ENCODE peak calls at places on chromosomes 12 and 14, in six cellular contexts. One of them, this sample, is unnamed.

GRCh38 chr12:124786065-124786964 is 77.3 kb downstream of the SCARB1 start:
- DNase-seq in lower leg skin: peak
- DNase-seq in GM06990: no peak
- DNase-seq in naive thymus-derived CD4-positive, alpha-beta T cell: no peak
- DNase-seq in A549: no peak
- DNase-seq in cardiac muscle cell: peak
- DNase-seq in this sample: no peak

GRCh38 chr14:67068246-67068645 is 121.0 kb upstream of the GARIN2 start:
- DNase-seq in lower leg skin: no peak
- DNase-seq in naive thymus-derived CD4-positive, alpha-beta T cell: no peak
- DNase-seq in GM06990: no peak
- DNase-seq in A549: no peak
- DNase-seq in cardiac muscle cell: peak
- DNase-seq in this sample: no peak

GRCh38 chr14:29782041-29782440 is 145.6 kb downstream of the PRKD1 start:
- DNase-seq in cardiac muscle cell: no peak
- DNase-seq in A549: no peak
- DNase-seq in naive thymus-derived CD4-positive, alpha-beta T cell: no peak
- DNase-seq in GM06990: no peak
- DNase-seq in lower leg skin: no peak
- DNase-seq in this sample: no peak

GRCh38 chr12:93825926-93826599 is 148.9 kb downstream of the CRADD start:
- DNase-seq in cardiac muscle cell: peak
- DNase-seq in A549: no peak
- DNase-seq in GM06990: no peak
- DNase-seq in naive thymus-derived CD4-positive, alpha-beta T cell: no peak
- DNase-seq in lower leg skin: no peak
- DNase-seq in this sample: no peak

GRCh38 chr12:20505056-20505455 is 136.7 kb downstream of the PDE3A start:
- DNase-seq in naive thymus-derived CD4-positive, alpha-beta T cell: no peak
- DNase-seq in GM06990: no peak
- DNase-seq in lower leg skin: no peak
- DNase-seq in cardiac muscle cell: no peak
- DNase-seq in A549: no peak
- DNase-seq in this sample: no peak

GRCh38 chr14:40058916-40059897 is 627.0 kb upstream of the FBXO33 start:
- DNase-seq in A549: no peak
- DNase-seq in naive thymus-derived CD4-positive, alpha-beta T cell: no peak
- DNase-seq in cardiac muscle cell: no peak
- DNase-seq in GM06990: no peak
- DNase-seq in lower leg skin: no peak
- DNase-seq in this sample: no peak

GRCh38 chr12:20028033-20028432 is 340.3 kb upstream of the PDE3A start:
- DNase-seq in A549: no peak
- DNase-seq in GM06990: peak
- DNase-seq in naive thymus-derived CD4-positive, alpha-beta T cell: no peak
- DNase-seq in cardiac muscle cell: no peak
- DNase-seq in lower leg skin: no peak
- DNase-seq in this sample: no peak

GRCh38 chr12:24921251-24922038 is 27.5 kb downstream of the BCAT1 start:
- DNase-seq in naive thymus-derived CD4-positive, alpha-beta T cell: no peak
- DNase-seq in lower leg skin: no peak
- DNase-seq in cardiac muscle cell: peak
- DNase-seq in GM06990: no peak
- DNase-seq in A549: no peak
- DNase-seq in this sample: no peak

GRCh38 chr12:57487055-57487596 is 742 bp upstream of the MARS1 start:
- DNase-seq in GM06990: no peak
- DNase-seq in lower leg skin: no peak
- DNase-seq in naive thymus-derived CD4-positive, alpha-beta T cell: no peak
- DNase-seq in A549: no peak
- DNase-seq in cardiac muscle cell: no peak
- DNase-seq in this sample: no peak

GRCh38 chr12:1914116-1914911 is 4.1 kb downstream of the CACNA2D4 start:
- DNase-seq in lower leg skin: peak
- DNase-seq in GM06990: no peak
- DNase-seq in naive thymus-derived CD4-positive, alpha-beta T cell: no peak
- DNase-seq in cardiac muscle cell: no peak
- DNase-seq in A549: no peak
- DNase-seq in this sample: no peak

GRCh38 chr14:74634481-74634880 is 22.4 kb upstream of the LTBP2 start:
- DNase-seq in naive thymus-derived CD4-positive, alpha-beta T cell: no peak
- DNase-seq in lower leg skin: no peak
- DNase-seq in A549: no peak
- DNase-seq in GM06990: no peak
- DNase-seq in cardiac muscle cell: no peak
- DNase-seq in this sample: no peak

GRCh38 chr12:12721251-12721689 is 4.1 kb downstream of the CDKN1B start:
- DNase-seq in A549: no peak
- DNase-seq in GM06990: no peak
- DNase-seq in naive thymus-derived CD4-positive, alpha-beta T cell: peak
- DNase-seq in cardiac muscle cell: no peak
- DNase-seq in lower leg skin: no peak
- DNase-seq in this sample: no peak

GRCh38 chr12:75694891-75695290 is 183.5 kb upstream of the KRR1 start:
- DNase-seq in naive thymus-derived CD4-positive, alpha-beta T cell: no peak
- DNase-seq in lower leg skin: no peak
- DNase-seq in cardiac muscle cell: peak
- DNase-seq in A549: no peak
- DNase-seq in GM06990: no peak
- DNase-seq in this sample: no peak

GRCh38 chr12:25868193-25868592 is 90.3 kb upstream of the RASSF8 start:
- DNase-seq in A549: no peak
- DNase-seq in naive thymus-derived CD4-positive, alpha-beta T cell: no peak
- DNase-seq in cardiac muscle cell: no peak
- DNase-seq in lower leg skin: no peak
- DNase-seq in GM06990: no peak
- DNase-seq in this sample: no peak

GRCh38 chr14:68507544-68508081 is 285.3 kb downstream of the ZFP36L1 start:
- DNase-seq in GM06990: no peak
- DNase-seq in cardiac muscle cell: no peak
- DNase-seq in A549: no peak
- DNase-seq in naive thymus-derived CD4-positive, alpha-beta T cell: peak
- DNase-seq in lower leg skin: peak
- DNase-seq in this sample: no peak

GRCh38 chr12:45674583-45674982 is 54.9 kb upstream of the ARID2 start:
- DNase-seq in naive thymus-derived CD4-positive, alpha-beta T cell: no peak
- DNase-seq in lower leg skin: no peak
- DNase-seq in A549: no peak
- DNase-seq in GM06990: no peak
- DNase-seq in cardiac muscle cell: peak
- DNase-seq in this sample: peak

GRCh38 chr12:28550757-28551381 is 360.6 kb downstream of the CCDC91 start:
- DNase-seq in GM06990: no peak
- DNase-seq in cardiac muscle cell: peak
- DNase-seq in naive thymus-derived CD4-positive, alpha-beta T cell: no peak
- DNase-seq in A549: peak
- DNase-seq in lower leg skin: no peak
- DNase-seq in this sample: no peak

GRCh38 chr12:754238-754816 is 1.9 kb downstream of the WNK1 start:
- DNase-seq in lower leg skin: no peak
- DNase-seq in A549: no peak
- DNase-seq in GM06990: no peak
- DNase-seq in cardiac muscle cell: peak
- DNase-seq in naive thymus-derived CD4-positive, alpha-beta T cell: peak
- DNase-seq in this sample: no peak

GRCh38 chr12:107092669-107093546 is 441 bp downstream of the CRY1 start:
- DNase-seq in A549: peak
- DNase-seq in GM06990: no peak
- DNase-seq in lower leg skin: peak
- DNase-seq in cardiac muscle cell: no peak
- DNase-seq in naive thymus-derived CD4-positive, alpha-beta T cell: peak
- DNase-seq in this sample: no peak

GRCh38 chr14:106848330-106849121 is 1322.1 kb downstream of the TMEM121 start:
- DNase-seq in GM06990: peak
- DNase-seq in naive thymus-derived CD4-positive, alpha-beta T cell: no peak
- DNase-seq in cardiac muscle cell: no peak
- DNase-seq in lower leg skin: no peak
- DNase-seq in A549: no peak
- DNase-seq in this sample: no peak

GRCh38 chr12:52442600-52443061 is 8.5 kb upstream of the KRT75 start:
- DNase-seq in GM06990: no peak
- DNase-seq in lower leg skin: peak
- DNase-seq in naive thymus-derived CD4-positive, alpha-beta T cell: no peak
- DNase-seq in A549: peak
- DNase-seq in cardiac muscle cell: peak
- DNase-seq in this sample: peak

GRCh38 chr12:46553911-46554310 is 181.3 kb upstream of the SLC38A2 start:
- DNase-seq in naive thymus-derived CD4-positive, alpha-beta T cell: no peak
- DNase-seq in GM06990: no peak
- DNase-seq in cardiac muscle cell: no peak
- DNase-seq in lower leg skin: no peak
- DNase-seq in A549: no peak
- DNase-seq in this sample: no peak

GRCh38 chr12:25384038-25384953 is 133.6 kb upstream of the KRAS start:
- DNase-seq in lower leg skin: peak
- DNase-seq in cardiac muscle cell: peak
- DNase-seq in GM06990: no peak
- DNase-seq in naive thymus-derived CD4-positive, alpha-beta T cell: no peak
- DNase-seq in A549: no peak
- DNase-seq in this sample: no peak

GRCh38 chr14:90658541-90658967 is 157.7 kb downstream of the TTC7B start:
- DNase-seq in GM06990: no peak
- DNase-seq in A549: no peak
- DNase-seq in naive thymus-derived CD4-positive, alpha-beta T cell: no peak
- DNase-seq in lower leg skin: no peak
- DNase-seq in cardiac muscle cell: peak
- DNase-seq in this sample: no peak

DNA sequence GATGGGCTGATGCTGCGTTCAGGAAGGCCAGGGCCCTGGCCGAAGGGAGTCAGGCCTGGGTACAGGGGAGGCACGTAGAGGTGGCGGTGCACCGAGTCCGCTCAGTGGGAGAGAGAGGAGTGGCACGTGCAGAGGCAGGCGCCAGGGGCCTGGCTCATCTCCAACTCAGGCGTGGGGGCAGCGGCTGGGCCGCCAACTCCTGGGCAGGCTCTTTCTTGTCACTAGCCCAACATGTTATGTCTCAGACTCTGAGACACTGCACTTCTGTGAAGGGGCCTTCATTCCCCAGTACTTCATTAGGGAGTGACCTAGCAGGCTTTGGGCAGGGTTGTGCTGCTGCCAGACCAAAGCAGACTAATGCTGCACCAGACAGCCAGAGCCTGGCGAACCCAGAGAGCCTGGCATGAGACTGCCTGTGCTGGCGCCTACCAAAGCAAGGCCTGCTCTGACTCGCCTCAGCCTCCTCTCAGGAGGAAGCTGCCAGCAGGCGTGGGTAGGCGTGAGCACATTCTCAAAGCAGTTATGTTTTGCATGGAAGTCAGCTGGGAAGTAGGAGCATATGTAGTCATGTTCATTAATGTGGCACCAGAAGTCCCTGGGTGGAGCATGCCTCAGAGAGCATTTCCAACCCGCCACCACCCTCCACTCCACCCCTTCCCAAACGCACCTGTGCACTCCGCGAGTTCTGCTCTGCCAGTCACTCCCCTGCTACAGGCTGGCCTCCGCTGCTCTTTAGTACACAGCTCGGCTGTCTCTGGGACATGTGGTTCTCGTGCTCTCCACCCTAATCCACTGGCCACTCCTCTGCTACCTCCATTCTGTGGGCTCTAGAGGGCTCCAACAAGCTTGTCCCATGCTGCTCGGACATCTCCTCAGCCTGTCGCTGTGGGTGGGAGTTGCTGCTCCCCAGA is 9.7 kb downstream of the CKB start:
- DNase-seq in A549: no peak
- DNase-seq in lower leg skin: no peak
- DNase-seq in naive thymus-derived CD4-positive, alpha-beta T cell: no peak
- DNase-seq in GM06990: no peak
- DNase-seq in cardiac muscle cell: no peak
- DNase-seq in this sample: no peak
- H3K4me3 ChIP-seq in A549: no peak
- H3K4me3 ChIP-seq in lower leg skin: no peak
- H3K4me3 ChIP-seq in naive thymus-derived CD4-positive, alpha-beta T cell: no peak
- H3K4me3 ChIP-seq in GM06990: no peak
- H3K4me3 ChIP-seq in cardiac muscle cell: no peak
- H3K4me3 ChIP-seq in this sample: no peak

GRCh38 chr14:65098586-65098985 is 3.7 kb downstream of the MAX start:
- DNase-seq in lower leg skin: no peak
- DNase-seq in A549: no peak
- DNase-seq in naive thymus-derived CD4-positive, alpha-beta T cell: peak
- DNase-seq in cardiac muscle cell: peak
- DNase-seq in GM06990: no peak
- DNase-seq in this sample: no peak
- H3K4me3 ChIP-seq in lower leg skin: no peak
- H3K4me3 ChIP-seq in A549: no peak
- H3K4me3 ChIP-seq in naive thymus-derived CD4-positive, alpha-beta T cell: peak
- H3K4me3 ChIP-seq in cardiac muscle cell: no peak
- H3K4me3 ChIP-seq in GM06990: peak
- H3K4me3 ChIP-seq in this sample: no peak

GRCh38 chr14:37587881-37588666 is 7.0 kb downstream of the FOXA1 start:
- DNase-seq in cardiac muscle cell: no peak
- DNase-seq in naive thymus-derived CD4-positive, alpha-beta T cell: no peak
- DNase-seq in GM06990: no peak
- DNase-seq in lower leg skin: no peak
- DNase-seq in A549: no peak
- DNase-seq in this sample: no peak

GRCh38 chr14:37585971-37586759 is 8.9 kb downstream of the FOXA1 start:
- DNase-seq in A549: no peak
- DNase-seq in naive thymus-derived CD4-positive, alpha-beta T cell: no peak
- DNase-seq in cardiac muscle cell: no peak
- DNase-seq in lower leg skin: no peak
- DNase-seq in GM06990: no peak
- DNase-seq in this sample: no peak

GRCh38 chr14:37587438-37587837 is 7.6 kb downstream of the FOXA1 start:
- DNase-seq in lower leg skin: no peak
- DNase-seq in naive thymus-derived CD4-positive, alpha-beta T cell: no peak
- DNase-seq in A549: no peak
- DNase-seq in GM06990: no peak
- DNase-seq in cardiac muscle cell: no peak
- DNase-seq in this sample: no peak

GRCh38 chr14:37588667-37588955 is 6.4 kb downstream of the FOXA1 start:
- DNase-seq in A549: no peak
- DNase-seq in cardiac muscle cell: no peak
- DNase-seq in lower leg skin: no peak
- DNase-seq in GM06990: no peak
- DNase-seq in naive thymus-derived CD4-positive, alpha-beta T cell: no peak
- DNase-seq in this sample: no peak

GRCh38 chr14:37586783-37587428 is 8.1 kb downstream of the FOXA1 start:
- DNase-seq in cardiac muscle cell: no peak
- DNase-seq in GM06990: no peak
- DNase-seq in naive thymus-derived CD4-positive, alpha-beta T cell: no peak
- DNase-seq in A549: no peak
- DNase-seq in lower leg skin: no peak
- DNase-seq in this sample: no peak
- H3K4me3 ChIP-seq in cardiac muscle cell: no peak
- H3K4me3 ChIP-seq in GM06990: no peak
- H3K4me3 ChIP-seq in naive thymus-derived CD4-positive, alpha-beta T cell: no peak
- H3K4me3 ChIP-seq in A549: no peak
- H3K4me3 ChIP-seq in lower leg skin: no peak
- H3K4me3 ChIP-seq in this sample: no peak

DNA sequence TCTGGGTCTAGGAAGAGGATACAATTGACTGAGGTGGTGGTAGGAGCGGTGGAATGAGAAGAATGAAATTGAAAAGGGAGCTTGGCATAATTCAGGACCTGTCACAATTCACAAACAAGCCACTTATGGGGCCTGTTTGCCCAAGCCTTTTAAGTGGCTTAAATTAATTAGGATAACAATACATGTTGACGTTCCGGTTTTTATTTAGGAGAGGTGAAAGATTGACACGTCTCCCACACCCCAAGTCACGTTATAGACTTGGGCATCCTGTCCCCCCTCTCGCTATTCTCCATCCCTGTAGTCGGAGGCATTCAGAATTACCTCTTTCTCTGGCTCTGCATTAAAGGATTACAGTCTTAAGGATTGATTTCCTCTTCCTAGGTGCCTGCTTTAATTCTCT is 954 bp upstream of the CALCOCO1 start:
- DNase-seq in cardiac muscle cell: no peak
- DNase-seq in A549: no peak
- DNase-seq in GM06990: no peak
- DNase-seq in naive thymus-derived CD4-positive, alpha-beta T cell: no peak
- DNase-seq in lower leg skin: no peak
- DNase-seq in this sample: no peak
- H3K4me3 ChIP-seq in cardiac muscle cell: no peak
- H3K4me3 ChIP-seq in A549: peak
- H3K4me3 ChIP-seq in GM06990: no peak
- H3K4me3 ChIP-seq in naive thymus-derived CD4-positive, alpha-beta T cell: peak
- H3K4me3 ChIP-seq in lower leg skin: no peak
- H3K4me3 ChIP-seq in this sample: peak

This sample was measured in HFF-Myc.